ENCODE peak calls at places on chromosomes 1 and 21, in four cellular contexts. S is stomach, K is A549, A is Peyer's patch. M is an unnamed sample.
A peak's percentile ranks its signal among the peaks of the same experiment; 100 is the strongest.

GRCh38 chr1:36585760-36586072 is 103.0 kb upstream of the CSF3R start:
- DNase-seq in A (no peak), S (no peak), K (no peak), M (no peak)

GRCh38 chr1:240968864-240969263 is 356.9 kb upstream of the GREM2 start:
- DNase-seq in A (no peak), K (no peak), S (no peak), M (no peak)

GRCh38 chr1:205994342-205994741 is 8.9 kb downstream of the RAB7B start:
- DNase-seq in A (no peak), S (no peak), K (no peak), M (no peak)

GRCh38 chr1:205495237-205495823 is 9.1 kb upstream of the CDK18 start:
- DNase-seq in S (peak; percentile 73), K (no peak), A (no peak), M (peak; percentile 47)

GRCh38 chr1:218171302-218171893 is 113.7 kb upstream of the RRP15 start:
- DNase-seq in K (peak; percentile 7), A (no peak), S (no peak), M (no peak)

GRCh38 chr1:179779645-179780272 is 36.7 kb downstream of the FAM163A start:
- DNase-seq in S (no peak), A (no peak), K (no peak), M (no peak)

GRCh38 chr1:185971688-185972087 is 237.5 kb downstream of the HMCN1 start:
- DNase-seq in S (no peak), A (no peak), K (no peak), M (no peak)

GRCh38 chr1:244076740-244077139 is 25.7 kb downstream of the ZBTB18 start:
- DNase-seq in S (no peak), K (no peak), A (no peak), M (no peak)

GRCh38 chr1:46202975-46203737 is at the start of gene LURAP1:
- DNase-seq in A (peak; percentile 59), K (no peak), S (no peak), M (no peak)

GRCh38 chr1:164728719-164729118 is 169.7 kb downstream of the PBX1 start:
- DNase-seq in S (no peak), A (no peak), K (no peak), M (no peak)

GRCh38 chr1:208604295-208604694 is 360.1 kb upstream of the PLXNA2 start:
- DNase-seq in K (no peak), A (no peak), S (no peak), M (no peak)

GRCh38 chr1:234533975-234534876 is 55.2 kb upstream of the TARBP1 start:
- DNase-seq in K (no peak), A (peak; percentile 63), S (peak; percentile 85), M (peak; percentile 80)

GRCh38 chr1:218890436-218890835 is 283.2 kb upstream of the LYPLAL1 start:
- DNase-seq in K (no peak), A (no peak), S (no peak), M (no peak)

GRCh38 chr1:14937288-14937949 is 216.1 kb upstream of the TMEM51 start:
- DNase-seq in K (no peak), A (no peak), S (no peak), M (no peak)

GRCh38 chr1:89453123-89453972 is 71.3 kb upstream of the LRRC8B start:
- DNase-seq in K (no peak), A (no peak), S (no peak), M (no peak)

GRCh38 chr1:175270361-175270760 is 77.8 kb upstream of the KIAA0040 start:
- DNase-seq in A (no peak), K (no peak), S (no peak), M (no peak)

GRCh38 chr21:46111857-46112730 is 14.2 kb downstream of the COL6A2 start:
- DNase-seq in S (peak; percentile 24), A (peak; percentile 34), K (no peak), M (peak; percentile 7)

GRCh38 chr1:17873007-17873675 is 118.0 kb downstream of the ACTL8 start:
- DNase-seq in S (no peak), A (no peak), K (no peak), M (no peak)

GRCh38 chr1:159675046-159675445 is 39.3 kb downstream of the CRP start:
- DNase-seq in A (no peak), K (no peak), S (no peak), M (no peak)

GRCh38 chr1:22754106-22754768 is 43.6 kb downstream of the EPHB2 start:
- DNase-seq in K (no peak), S (no peak), A (no peak), M (no peak)

GRCh38 chr1:211259596-211260126 is 495 bp downstream of the RCOR3 start:
- DNase-seq in S (no peak), A (no peak), K (peak; percentile 31), M (peak; percentile 61)

GRCh38 chr1:5754817-5755551 is 237.2 kb downstream of the NPHP4 start:
- DNase-seq in K (no peak), A (peak; percentile 18), S (no peak), M (no peak)

GRCh38 chr1:222021124-222021523 is 279.2 kb upstream of the DUSP10 start:
- DNase-seq in S (no peak), K (no peak), A (no peak), M (no peak)

GRCh38 chr1:160114085-160114484 is 1.5 kb upstream of the ATP1A2 start:
- DNase-seq in A (no peak), S (no peak), K (no peak), M (no peak)

GRCh38 chr1:36387141-36387949 is 1.6 kb upstream of the STK40 start:
- DNase-seq in S (no peak), A (no peak), K (no peak), M (no peak)

GRCh38 chr1:160777486-160778089 is 18.4 kb upstream of the LY9 start:
- DNase-seq in K (peak; percentile 27), A (no peak), S (peak; percentile 68), M (peak; percentile 49)

GRCh38 chr1:51532853-51533252 is 13.8 kb upstream of the EPS15 start:
- DNase-seq in K (no peak), S (no peak), A (no peak), M (no peak)

GRCh38 chr21:46406001-46406400 is 52.7 kb upstream of the DIP2A start:
- DNase-seq in S (no peak), K (no peak), A (no peak), M (no peak)

GRCh38 chr1:240320645-240321044 is 229.0 kb downstream of the FMN2 start:
- DNase-seq in A (no peak), K (no peak), S (no peak), M (no peak)

GRCh38 chr1:152034654-152035405 is 2.0 kb downstream of the S100A11 start:
- DNase-seq in K (peak; percentile 80), A (peak; percentile 66), S (peak; percentile 61), M (peak; percentile 72)
- TF ChIP-seq CTCF in K (peak; percentile 73), A (peak; percentile 73), S (no peak), M (peak; percentile 88)

GRCh38 chr1:33344896-33345295 is 24.0 kb upstream of the A3GALT2 start:
- DNase-seq in K (no peak), S (no peak), A (no peak), M (no peak)

GRCh38 chr1:33339413-33339812 is 18.5 kb upstream of the A3GALT2 start:
- DNase-seq in S (no peak), A (no peak), K (no peak), M (no peak)

GRCh38 chr1:33341190-33341589 is 20.3 kb upstream of the A3GALT2 start:
- DNase-seq in A (no peak), K (no peak), S (no peak), M (no peak)

GRCh38 chr1:33343539-33343938 is 22.6 kb upstream of the A3GALT2 start:
- DNase-seq in K (no peak), S (no peak), A (no peak), M (no peak)

DNA sequence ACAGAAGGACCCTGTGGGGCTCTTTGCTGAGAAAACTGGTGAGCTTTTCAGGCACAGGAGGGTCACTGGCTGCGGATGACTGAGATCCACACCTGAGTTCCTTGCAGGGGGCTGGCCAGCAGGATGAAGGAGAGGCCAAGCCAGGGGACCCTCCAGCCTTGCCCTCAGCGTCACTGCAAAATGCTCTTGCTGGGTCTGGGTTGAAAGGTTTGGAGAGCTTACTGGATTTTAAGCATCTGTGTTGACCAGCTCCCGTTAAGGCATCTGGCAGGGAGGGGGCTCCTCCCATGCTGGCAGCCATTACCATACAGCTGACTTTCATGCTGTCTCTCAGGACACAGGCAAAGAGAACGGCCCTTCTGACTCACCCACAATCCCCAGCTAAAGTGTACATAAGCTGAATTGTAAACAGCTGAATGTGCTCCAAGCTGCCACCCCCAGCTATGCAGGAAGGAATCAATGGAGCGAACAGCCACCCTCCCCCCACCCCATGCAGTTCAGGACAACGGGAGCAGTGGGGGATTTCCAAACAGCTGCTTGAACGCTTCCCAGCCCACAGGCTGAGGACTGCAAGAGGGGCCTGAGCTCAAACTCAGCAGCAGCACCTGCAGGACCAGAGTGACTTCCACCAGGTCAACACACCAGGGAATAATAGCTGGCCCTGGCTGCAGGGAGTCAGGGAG is 21.3 kb upstream of the A3GALT2 start:
- DNase-seq in A (peak; percentile 67), S (peak; percentile 87), K (peak; percentile 56), M (peak; percentile 77)
- TF ChIP-seq POLR2A in A (no peak), S (no peak), K (no peak), M (no peak)

GRCh38 chr1:44212355-44213221 is 683 bp upstream of the DMAP1 start:
- DNase-seq in K (no peak), A (no peak), S (no peak), M (no peak)

GRCh38 chr1:44217809-44218410 is 4.6 kb downstream of the DMAP1 start:
- DNase-seq in S (peak; percentile 82), A (peak; percentile 85), K (peak; percentile 30), M (peak; percentile 88)

GRCh38 chr1:44210595-44210994 is 2.7 kb upstream of the DMAP1 start:
- DNase-seq in S (no peak), A (no peak), K (no peak), M (no peak)

GRCh38 chr1:44218503-44219300 is 5.4 kb downstream of the DMAP1 start:
- DNase-seq in S (no peak), K (no peak), A (no peak), M (no peak)

GRCh38 chr1:44213222-44214112 is at the start of gene DMAP1:
- DNase-seq in K (peak; percentile 36), A (peak; percentile 87), S (peak; percentile 86), M (peak; percentile 87)
- TF ChIP-seq CTCF in K (no peak), A (no peak), S (no peak), M (peak; percentile 34)

DNA sequence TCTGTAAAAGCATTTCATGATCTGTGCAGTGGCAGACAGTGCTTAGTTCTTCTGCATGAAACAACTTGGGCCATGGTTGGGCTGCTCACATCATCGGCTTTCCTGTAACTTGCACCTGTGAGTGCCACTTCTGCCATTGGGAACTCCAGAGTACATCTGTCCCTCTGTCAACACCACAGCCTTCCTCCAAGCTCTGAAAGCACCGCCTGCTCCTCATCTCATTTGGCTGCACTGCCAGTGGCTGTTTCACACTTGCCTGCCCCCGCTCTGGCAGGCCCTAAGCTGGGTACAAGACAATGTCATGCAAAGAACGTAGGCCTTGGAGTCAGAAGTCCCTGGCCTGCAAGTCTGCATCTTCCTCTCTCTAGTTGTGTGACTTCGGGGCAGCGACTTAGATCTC is 46.4 kb downstream of the DDX20 start:
- DNase-seq in K (no peak), A (no peak), S (no peak), M (no peak)
- TF ChIP-seq POLR2A in K (no peak), A (no peak), S (no peak), M (no peak)

DNA sequence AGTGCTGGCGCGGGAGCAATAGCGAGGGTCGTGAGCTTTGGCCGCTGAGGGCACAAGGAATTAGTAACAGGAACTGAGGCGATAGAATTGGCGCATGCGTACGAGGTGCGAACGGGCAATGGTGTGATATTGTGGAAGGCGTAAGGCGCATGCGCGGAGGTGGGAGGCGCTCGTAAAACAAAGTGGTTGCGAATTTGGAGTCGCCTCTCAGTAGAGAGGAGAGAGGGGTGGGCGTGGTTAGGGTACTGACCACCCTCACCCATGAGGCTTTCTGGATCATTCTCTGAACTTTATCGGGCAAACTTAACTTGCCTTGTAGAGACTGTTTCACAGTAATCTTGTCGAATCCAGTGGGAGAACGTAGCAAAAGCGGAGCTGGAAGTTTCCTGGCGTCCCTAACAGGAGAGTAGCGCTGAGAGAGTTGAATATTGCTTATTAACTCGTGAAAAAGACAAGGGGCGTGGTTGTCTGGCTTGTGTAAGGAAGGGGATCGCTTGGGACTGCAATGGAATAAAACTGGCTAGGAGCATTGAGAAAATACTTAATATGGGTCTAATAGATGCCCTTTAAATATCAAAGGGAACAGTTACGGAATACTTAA is 427 bp downstream of the CKS1B start:
- DNase-seq in S (peak; percentile 94), A (peak; percentile 95), K (peak; percentile 94), M (peak; percentile 96)
- TF ChIP-seq CTCF in S (no peak), A (no peak), K (no peak), M (no peak)

M was measured in transverse colon.